ENCODE peak calls at places on chromosomes 4 and X, in four cellular contexts. One of them, this sample, is unnamed.

GRCh38 chr4:124596811-124597210 is 115.7 kb downstream of the ANKRD50 start:
- DNase-seq in GM12878: no peak
- DNase-seq in K562: no peak
- DNase-seq in SK-N-SH: no peak
- DNase-seq in this sample: no peak

GRCh38 chr4:138919094-138919936 is 96.3 kb upstream of the NOCT start:
- DNase-seq in GM12878: peak
- DNase-seq in SK-N-SH: peak
- DNase-seq in K562: peak
- DNase-seq in this sample: peak

GRCh38 chr4:8907596-8908205 is 36.1 kb upstream of the HMX1 start:
- DNase-seq in GM12878: no peak
- DNase-seq in SK-N-SH: peak
- DNase-seq in K562: no peak
- DNase-seq in this sample: no peak

GRCh38 chr4:187286536-187286935 is 562.9 kb upstream of the FAT1 start:
- DNase-seq in GM12878: no peak
- DNase-seq in K562: no peak
- DNase-seq in SK-N-SH: no peak
- DNase-seq in this sample: no peak

GRCh38 chr4:147381749-147382148 is 99.1 kb upstream of the EDNRA start:
- DNase-seq in GM12878: no peak
- DNase-seq in SK-N-SH: no peak
- DNase-seq in K562: no peak
- DNase-seq in this sample: no peak

GRCh38 chr4:145179201-145179860 is 1.1 kb downstream of the OTUD4 start:
- DNase-seq in K562: peak
- DNase-seq in SK-N-SH: peak
- DNase-seq in GM12878: peak
- DNase-seq in this sample: peak

GRCh38 chrX:122943918-122944317 is 240.2 kb upstream of the GRIA3 start:
- DNase-seq in GM12878: no peak
- DNase-seq in SK-N-SH: no peak
- DNase-seq in K562: no peak
- DNase-seq in this sample: no peak

GRCh38 chrX:109716431-109717028 is 16.5 kb downstream of the ACSL4 start:
- DNase-seq in SK-N-SH: no peak
- DNase-seq in GM12878: no peak
- DNase-seq in K562: no peak
- DNase-seq in this sample: no peak

GRCh38 chrX:35890699-35891098 is 28.8 kb upstream of the CFAP47 start:
- DNase-seq in K562: peak
- DNase-seq in GM12878: no peak
- DNase-seq in SK-N-SH: peak
- DNase-seq in this sample: peak

GRCh38 chr4:13888112-13888511 is 260.6 kb upstream of the BOD1L1 start:
- DNase-seq in K562: no peak
- DNase-seq in GM12878: no peak
- DNase-seq in SK-N-SH: no peak
- DNase-seq in this sample: no peak

GRCh38 chr4:78370625-78371372 is 180.8 kb upstream of the ANXA3 start:
- DNase-seq in GM12878: no peak
- DNase-seq in K562: no peak
- DNase-seq in SK-N-SH: no peak
- DNase-seq in this sample: no peak

GRCh38 chrX:30900227-30900626 is 11.2 kb upstream of the TAB3 start:
- DNase-seq in GM12878: no peak
- DNase-seq in SK-N-SH: no peak
- DNase-seq in K562: no peak
- DNase-seq in this sample: no peak

GRCh38 chr4:14596904-14597303 is 405.4 kb upstream of the CPEB2 start:
- DNase-seq in K562: no peak
- DNase-seq in GM12878: no peak
- DNase-seq in SK-N-SH: no peak
- DNase-seq in this sample: no peak

GRCh38 chrX:1387141-1387776 is 4.7 kb downstream of the SLC25A6 start:
- DNase-seq in GM12878: no peak
- DNase-seq in SK-N-SH: peak
- DNase-seq in K562: no peak
- DNase-seq in this sample: peak

GRCh38 chr4:174422893-174423256 is 99.4 kb downstream of the HPGD start:
- DNase-seq in K562: no peak
- DNase-seq in GM12878: no peak
- DNase-seq in SK-N-SH: no peak
- DNase-seq in this sample: no peak

GRCh38 chrX:41922694-41923171 is 621 bp downstream of the CASK start:
- DNase-seq in K562: peak
- DNase-seq in GM12878: no peak
- DNase-seq in SK-N-SH: peak
- DNase-seq in this sample: peak

GRCh38 chr4:30553721-30554120 is 166.4 kb upstream of the PCDH7 start:
- DNase-seq in SK-N-SH: no peak
- DNase-seq in GM12878: no peak
- DNase-seq in K562: no peak
- DNase-seq in this sample: no peak

GRCh38 chr4:158670975-158671664 is 567 bp downstream of the C4orf46 start:
- DNase-seq in GM12878: peak
- DNase-seq in K562: peak
- DNase-seq in SK-N-SH: peak
- DNase-seq in this sample: peak

GRCh38 chr4:16779028-16779675 is 119.3 kb downstream of the LDB2 start:
- DNase-seq in GM12878: no peak
- DNase-seq in K562: no peak
- DNase-seq in SK-N-SH: no peak
- DNase-seq in this sample: no peak

GRCh38 chr4:27048350-27049100 is 187.9 kb downstream of the STIM2 start:
- DNase-seq in SK-N-SH: peak
- DNase-seq in K562: peak
- DNase-seq in GM12878: no peak
- DNase-seq in this sample: no peak

GRCh38 chr4:72701987-72702819 is 133.2 kb upstream of the ADAMTS3 start:
- DNase-seq in K562: peak
- DNase-seq in GM12878: no peak
- DNase-seq in SK-N-SH: peak
- DNase-seq in this sample: peak

GRCh38 chrX:10043386-10043785 is 76.2 kb downstream of the CLDN34 start:
- DNase-seq in SK-N-SH: no peak
- DNase-seq in GM12878: no peak
- DNase-seq in K562: no peak
- DNase-seq in this sample: no peak

GRCh38 chr4:94581766-94582165 is 130.0 kb downstream of the PDLIM5 start:
- DNase-seq in GM12878: no peak
- DNase-seq in SK-N-SH: no peak
- DNase-seq in K562: peak
- DNase-seq in this sample: no peak

GRCh38 chr4:3836802-3837601 is 70.8 kb downstream of the ADRA2C start:
- DNase-seq in SK-N-SH: no peak
- DNase-seq in K562: peak
- DNase-seq in GM12878: no peak
- DNase-seq in this sample: peak

GRCh38 chr4:143559757-143560147 is 46.2 kb downstream of the SMARCA5 start:
- DNase-seq in GM12878: no peak
- DNase-seq in SK-N-SH: peak
- DNase-seq in K562: no peak
- DNase-seq in this sample: no peak

GRCh38 chr4:8601086-8601485 is 8.5 kb downstream of the CPZ start:
- DNase-seq in SK-N-SH: no peak
- DNase-seq in K562: no peak
- DNase-seq in GM12878: no peak
- DNase-seq in this sample: no peak

GRCh38 chrX:152138388-152138784 is at the start of gene MAGEA10:
- DNase-seq in GM12878: no peak
- DNase-seq in K562: no peak
- DNase-seq in SK-N-SH: no peak
- DNase-seq in this sample: no peak

GRCh38 chr4:155768370-155768769 is 9.5 kb downstream of the GUCY1B1 start:
- DNase-seq in SK-N-SH: no peak
- DNase-seq in K562: no peak
- DNase-seq in GM12878: no peak
- DNase-seq in this sample: no peak

GRCh38 chrX:101407167-101407747 is 468 bp downstream of the GLA start:
- DNase-seq in GM12878: no peak
- DNase-seq in K562: no peak
- DNase-seq in SK-N-SH: no peak
- DNase-seq in this sample: no peak

GRCh38 chr4:30720656-30721352 is 635 bp downstream of the PCDH7 start:
- DNase-seq in SK-N-SH: peak
- DNase-seq in GM12878: no peak
- DNase-seq in K562: no peak
- DNase-seq in this sample: peak

GRCh38 chr4:14177987-14178386 is 550.5 kb upstream of the BOD1L1 start:
- DNase-seq in GM12878: peak
- DNase-seq in K562: no peak
- DNase-seq in SK-N-SH: no peak
- DNase-seq in this sample: no peak

GRCh38 chr4:103374773-103375172 is 176.6 kb upstream of the CENPE start:
- DNase-seq in SK-N-SH: no peak
- DNase-seq in K562: no peak
- DNase-seq in GM12878: no peak
- DNase-seq in this sample: no peak

GRCh38 chr4:2393353-2394270 is 24.8 kb downstream of the ZFYVE28 start:
- DNase-seq in K562: peak
- DNase-seq in SK-N-SH: no peak
- DNase-seq in GM12878: no peak
- DNase-seq in this sample: peak
- TF ChIP-seq USF1 in K562: no peak
- TF ChIP-seq USF1 in SK-N-SH: no peak
- TF ChIP-seq USF1 in GM12878: no peak
- TF ChIP-seq USF1 in this sample: no peak

GRCh38 chr4:88854481-88854880 is 156.9 kb upstream of the NAP1L5 start:
- DNase-seq in SK-N-SH: no peak
- DNase-seq in GM12878: no peak
- DNase-seq in K562: no peak
- DNase-seq in this sample: no peak

GRCh38 chr4:88860594-88860993 is 163.0 kb upstream of the NAP1L5 start:
- DNase-seq in K562: no peak
- DNase-seq in SK-N-SH: no peak
- DNase-seq in GM12878: no peak
- DNase-seq in this sample: no peak

GRCh38 chr4:88857588-88857987 is 160.0 kb upstream of the NAP1L5 start:
- DNase-seq in SK-N-SH: no peak
- DNase-seq in GM12878: no peak
- DNase-seq in K562: no peak
- DNase-seq in this sample: no peak

GRCh38 chr4:88858752-88859151 is 161.1 kb upstream of the NAP1L5 start:
- DNase-seq in GM12878: peak
- DNase-seq in K562: no peak
- DNase-seq in SK-N-SH: no peak
- DNase-seq in this sample: no peak

DNA sequence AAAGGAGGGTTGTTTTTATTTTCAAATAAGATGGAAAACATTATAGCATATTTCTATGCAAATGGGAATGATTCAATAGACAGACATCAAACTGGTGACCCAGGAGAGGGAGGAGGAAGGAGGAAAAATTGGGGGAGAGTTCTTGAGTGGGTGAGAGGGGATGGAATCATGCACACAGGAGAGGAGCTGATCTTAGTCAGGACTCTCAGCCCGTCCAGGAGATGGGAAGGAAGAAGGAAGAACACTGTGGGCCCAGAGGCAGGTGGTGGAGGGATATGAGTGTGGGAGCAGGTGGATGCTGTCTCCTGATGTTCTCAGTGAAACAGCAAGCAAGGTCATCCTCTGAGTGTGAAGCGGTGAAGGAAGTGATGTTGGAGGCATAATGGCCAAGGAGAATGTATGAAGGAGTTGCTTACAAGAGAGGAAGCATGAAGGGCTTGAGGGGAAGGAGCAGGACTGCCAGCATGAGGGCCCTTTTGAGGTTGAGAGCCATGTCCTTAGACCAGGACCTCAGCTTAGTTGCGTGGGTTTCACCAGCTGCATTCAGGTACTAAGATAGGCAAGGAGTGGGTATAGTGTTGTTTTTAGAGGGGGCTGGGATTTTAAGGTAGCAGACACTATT is 161.7 kb upstream of the NAP1L5 start:
- DNase-seq in K562: no peak
- DNase-seq in GM12878: no peak
- DNase-seq in SK-N-SH: no peak
- DNase-seq in this sample: no peak
- TF ChIP-seq USF1 in K562: no peak
- TF ChIP-seq USF1 in GM12878: no peak
- TF ChIP-seq USF1 in SK-N-SH: no peak
- TF ChIP-seq USF1 in this sample: no peak

GRCh38 chr4:163587867-163588266 is 93.4 kb downstream of the TMA16 start:
- DNase-seq in K562: peak
- DNase-seq in SK-N-SH: peak
- DNase-seq in GM12878: peak
- DNase-seq in this sample: peak
- TF ChIP-seq USF1 in K562: no peak
- TF ChIP-seq USF1 in SK-N-SH: no peak
- TF ChIP-seq USF1 in GM12878: no peak
- TF ChIP-seq USF1 in this sample: no peak

DNA sequence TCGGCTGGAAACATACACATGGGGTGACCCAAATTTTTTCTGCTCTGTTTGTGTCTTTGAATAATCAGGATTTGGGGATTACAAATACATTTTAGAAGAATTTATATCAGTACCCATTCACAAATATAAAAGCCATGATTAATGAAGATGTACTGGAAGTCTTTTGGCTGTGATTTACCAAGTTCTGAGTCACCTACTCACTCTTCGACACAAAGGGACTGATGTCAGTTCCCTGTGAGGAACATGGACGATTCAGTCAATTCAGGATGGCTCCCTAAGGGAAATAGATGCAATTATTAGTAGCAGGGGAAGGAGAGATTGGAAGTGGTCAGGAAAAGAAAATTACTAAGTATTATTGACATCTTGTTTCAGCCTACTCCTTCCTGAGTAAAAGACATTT is 550.8 kb upstream of the SLIT2 start:
- DNase-seq in GM12878: no peak
- DNase-seq in SK-N-SH: no peak
- DNase-seq in K562: no peak
- DNase-seq in this sample: no peak
- TF ChIP-seq USF1 in GM12878: no peak
- TF ChIP-seq USF1 in SK-N-SH: no peak
- TF ChIP-seq USF1 in K562: no peak
- TF ChIP-seq USF1 in this sample: no peak

DNA sequence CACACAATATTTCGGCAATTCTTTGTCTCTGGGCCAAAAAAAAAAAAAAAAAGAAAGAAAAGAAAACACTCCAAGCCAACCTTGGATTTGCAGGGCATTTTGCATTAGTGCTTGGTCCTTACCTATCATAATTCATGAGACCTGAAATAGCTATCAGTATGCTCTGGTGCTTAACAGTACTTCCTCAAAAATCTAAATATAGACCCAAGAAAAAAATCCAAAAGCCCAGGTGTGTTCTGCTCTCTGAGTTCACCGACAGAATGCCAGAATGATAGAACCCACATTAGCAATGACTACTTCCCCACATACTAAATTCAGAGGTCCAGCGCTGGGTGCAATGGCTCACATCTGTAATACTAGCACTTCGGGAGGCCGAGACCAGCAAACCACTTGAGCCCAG is 42.9 kb downstream of the ABCG2 start:
- DNase-seq in GM12878: no peak
- DNase-seq in K562: no peak
- DNase-seq in SK-N-SH: no peak
- DNase-seq in this sample: no peak
- TF ChIP-seq USF1 in GM12878: no peak
- TF ChIP-seq USF1 in K562: no peak
- TF ChIP-seq USF1 in SK-N-SH: no peak
- TF ChIP-seq USF1 in this sample: no peak

GRCh38 chr4:76147454-76148141 is 599 bp downstream of the NUP54 start:
- DNase-seq in GM12878: peak
- DNase-seq in K562: peak
- DNase-seq in SK-N-SH: peak
- DNase-seq in this sample: peak
- TF ChIP-seq USF1 in GM12878: no peak
- TF ChIP-seq USF1 in K562: no peak
- TF ChIP-seq USF1 in SK-N-SH: no peak
- TF ChIP-seq USF1 in this sample: no peak